ENCODE peak calls at places on chromosomes 13 and 19, in six cellular contexts. One of them, this sample, is unnamed.

GRCh38 chr13:32142956-32143375 is 111.4 kb downstream of the FRY start:
- DNase-seq in fibroblast of pulmonary artery: peak; percentile 74
- DNase-seq in CD4-positive, alpha-beta T cell: no peak
- DNase-seq in A549: peak; percentile 10
- DNase-seq in tibial artery: no peak
- DNase-seq in IMR-90: peak; percentile 52
- DNase-seq in this sample: no peak

GRCh38 chr13:26051231-26052135 is at the start of gene SHISA2:
- DNase-seq in fibroblast of pulmonary artery: peak; percentile 57
- DNase-seq in CD4-positive, alpha-beta T cell: no peak
- DNase-seq in A549: peak; percentile 14
- DNase-seq in tibial artery: no peak
- DNase-seq in IMR-90: peak; percentile 31
- DNase-seq in this sample: peak; percentile 27

GRCh38 chr19:40273469-40274360 is 11.4 kb downstream of the AKT2 start:
- DNase-seq in fibroblast of pulmonary artery: no peak
- DNase-seq in CD4-positive, alpha-beta T cell: no peak
- DNase-seq in A549: no peak
- DNase-seq in tibial artery: peak; percentile 25
- DNase-seq in IMR-90: no peak
- DNase-seq in this sample: no peak

GRCh38 chr13:64158910-64159309 is 2743.3 kb upstream of the PCDH20 start:
- DNase-seq in fibroblast of pulmonary artery: peak; percentile 74
- DNase-seq in CD4-positive, alpha-beta T cell: no peak
- DNase-seq in A549: no peak
- DNase-seq in tibial artery: no peak
- DNase-seq in IMR-90: peak; percentile 41
- DNase-seq in this sample: no peak

GRCh38 chr13:30763786-30764440 is 28.6 kb downstream of the ALOX5AP start:
- DNase-seq in fibroblast of pulmonary artery: peak; percentile 47
- DNase-seq in CD4-positive, alpha-beta T cell: no peak
- DNase-seq in A549: no peak
- DNase-seq in tibial artery: no peak
- DNase-seq in IMR-90: peak; percentile 39
- DNase-seq in this sample: no peak

GRCh38 chr13:99655351-99656091 is 154.2 kb downstream of the TM9SF2 start:
- DNase-seq in fibroblast of pulmonary artery: no peak
- DNase-seq in CD4-positive, alpha-beta T cell: no peak
- DNase-seq in A549: peak; percentile 96
- DNase-seq in tibial artery: no peak
- DNase-seq in IMR-90: peak; percentile 24
- DNase-seq in this sample: no peak

GRCh38 chr19:10419646-10420443 is 493 bp upstream of the PDE4A start:
- DNase-seq in fibroblast of pulmonary artery: peak; percentile 56
- DNase-seq in CD4-positive, alpha-beta T cell: no peak
- DNase-seq in A549: peak; percentile 90
- DNase-seq in tibial artery: no peak
- DNase-seq in IMR-90: peak; percentile 61
- DNase-seq in this sample: no peak

GRCh38 chr13:54913668-54914067 is 1885.1 kb downstream of the OLFM4 start:
- DNase-seq in fibroblast of pulmonary artery: no peak
- DNase-seq in CD4-positive, alpha-beta T cell: no peak
- DNase-seq in A549: no peak
- DNase-seq in tibial artery: no peak
- DNase-seq in IMR-90: no peak
- DNase-seq in this sample: no peak

GRCh38 chr13:30394798-30395191 is 27.5 kb upstream of the UBE2L5 start:
- DNase-seq in fibroblast of pulmonary artery: no peak
- DNase-seq in CD4-positive, alpha-beta T cell: no peak
- DNase-seq in A549: no peak
- DNase-seq in tibial artery: no peak
- DNase-seq in IMR-90: peak; percentile 19
- DNase-seq in this sample: no peak

GRCh38 chr13:112889351-112890290 is 79.4 kb upstream of the MCF2L start:
- DNase-seq in fibroblast of pulmonary artery: no peak
- DNase-seq in CD4-positive, alpha-beta T cell: no peak
- DNase-seq in A549: no peak
- DNase-seq in tibial artery: no peak
- DNase-seq in IMR-90: no peak
- DNase-seq in this sample: no peak

GRCh38 chr13:101449971-101450748 is 2.3 kb upstream of the ITGBL1 start:
- DNase-seq in fibroblast of pulmonary artery: peak; percentile 84
- DNase-seq in CD4-positive, alpha-beta T cell: no peak
- DNase-seq in A549: peak; percentile 81
- DNase-seq in tibial artery: no peak
- DNase-seq in IMR-90: peak; percentile 93
- DNase-seq in this sample: no peak

GRCh38 chr13:65368832-65369231 is 1861.3 kb downstream of the PCDH9 start:
- DNase-seq in fibroblast of pulmonary artery: no peak
- DNase-seq in CD4-positive, alpha-beta T cell: no peak
- DNase-seq in A549: no peak
- DNase-seq in tibial artery: no peak
- DNase-seq in IMR-90: no peak
- DNase-seq in this sample: no peak

GRCh38 chr19:45913874-45914830 is at the start of gene NANOS2:
- DNase-seq in fibroblast of pulmonary artery: peak; percentile 33
- DNase-seq in CD4-positive, alpha-beta T cell: no peak
- DNase-seq in A549: peak; percentile 64
- DNase-seq in tibial artery: no peak
- DNase-seq in IMR-90: no peak
- DNase-seq in this sample: no peak

GRCh38 chr19:16293133-16294085 is 31.2 kb upstream of the KLF2 start:
- DNase-seq in fibroblast of pulmonary artery: peak; percentile 100
- DNase-seq in CD4-positive, alpha-beta T cell: no peak
- DNase-seq in A549: peak; percentile 94
- DNase-seq in tibial artery: peak; percentile 92
- DNase-seq in IMR-90: peak; percentile 99
- DNase-seq in this sample: peak; percentile 67

GRCh38 chr19:58059003-58059671 is at the start of gene ZNF135:
- DNase-seq in fibroblast of pulmonary artery: peak; percentile 77
- DNase-seq in CD4-positive, alpha-beta T cell: peak; percentile 32
- DNase-seq in A549: no peak
- DNase-seq in tibial artery: peak; percentile 94
- DNase-seq in IMR-90: peak; percentile 50
- DNase-seq in this sample: peak; percentile 93

GRCh38 chr13:36293497-36293896 is 4.1 kb downstream of the CCDC169 start:
- DNase-seq in fibroblast of pulmonary artery: no peak
- DNase-seq in CD4-positive, alpha-beta T cell: no peak
- DNase-seq in A549: no peak
- DNase-seq in tibial artery: no peak
- DNase-seq in IMR-90: no peak
- DNase-seq in this sample: no peak

GRCh38 chr19:34588249-34588648 is 88.7 kb downstream of the SCGB2B2 start:
- DNase-seq in fibroblast of pulmonary artery: no peak
- DNase-seq in CD4-positive, alpha-beta T cell: no peak
- DNase-seq in A549: no peak
- DNase-seq in tibial artery: no peak
- DNase-seq in IMR-90: no peak
- DNase-seq in this sample: no peak

GRCh38 chr19:38932425-38933179 is 1.9 kb downstream of the MRPS12 start:
- DNase-seq in fibroblast of pulmonary artery: peak; percentile 68
- DNase-seq in CD4-positive, alpha-beta T cell: no peak
- DNase-seq in A549: peak; percentile 88
- DNase-seq in tibial artery: no peak
- DNase-seq in IMR-90: peak; percentile 44
- DNase-seq in this sample: no peak

GRCh38 chr19:32662186-32662585 is 12.8 kb downstream of the ANKRD27 start:
- DNase-seq in fibroblast of pulmonary artery: peak; percentile 85
- DNase-seq in CD4-positive, alpha-beta T cell: no peak
- DNase-seq in A549: no peak
- DNase-seq in tibial artery: no peak
- DNase-seq in IMR-90: peak; percentile 58
- DNase-seq in this sample: no peak

GRCh38 chr19:38663957-38664502 is 16.6 kb downstream of the ACTN4 start:
- DNase-seq in fibroblast of pulmonary artery: no peak
- DNase-seq in CD4-positive, alpha-beta T cell: no peak
- DNase-seq in A549: no peak
- DNase-seq in tibial artery: peak; percentile 91
- DNase-seq in IMR-90: no peak
- DNase-seq in this sample: peak; percentile 70

GRCh38 chr13:76684336-76684735 is 201.9 kb downstream of the KCTD12 start:
- DNase-seq in fibroblast of pulmonary artery: no peak
- DNase-seq in CD4-positive, alpha-beta T cell: no peak
- DNase-seq in A549: no peak
- DNase-seq in tibial artery: no peak
- DNase-seq in IMR-90: no peak
- DNase-seq in this sample: no peak

GRCh38 chr19:49128545-49129237 is 9.3 kb downstream of the PPFIA3 start:
- DNase-seq in fibroblast of pulmonary artery: no peak
- DNase-seq in CD4-positive, alpha-beta T cell: no peak
- DNase-seq in A549: no peak
- DNase-seq in tibial artery: no peak
- DNase-seq in IMR-90: no peak
- DNase-seq in this sample: no peak

GRCh38 chr19:49130325-49130724 is 11.0 kb downstream of the PPFIA3 start:
- DNase-seq in fibroblast of pulmonary artery: no peak
- DNase-seq in CD4-positive, alpha-beta T cell: no peak
- DNase-seq in A549: no peak
- DNase-seq in tibial artery: no peak
- DNase-seq in IMR-90: no peak
- DNase-seq in this sample: no peak

GRCh38 chr19:49129238-49129583 is 9.9 kb downstream of the PPFIA3 start:
- DNase-seq in fibroblast of pulmonary artery: no peak
- DNase-seq in CD4-positive, alpha-beta T cell: no peak
- DNase-seq in A549: no peak
- DNase-seq in tibial artery: no peak
- DNase-seq in IMR-90: no peak
- DNase-seq in this sample: no peak

GRCh38 chr19:49126575-49126974 is 7.2 kb downstream of the PPFIA3 start:
- DNase-seq in fibroblast of pulmonary artery: no peak
- DNase-seq in CD4-positive, alpha-beta T cell: no peak
- DNase-seq in A549: no peak
- DNase-seq in tibial artery: no peak
- DNase-seq in IMR-90: no peak
- DNase-seq in this sample: no peak

GRCh38 chr19:49127674-49128544 is 8.6 kb downstream of the PPFIA3 start:
- DNase-seq in fibroblast of pulmonary artery: peak; percentile 97
- DNase-seq in CD4-positive, alpha-beta T cell: peak; percentile 94
- DNase-seq in A549: peak; percentile 99
- DNase-seq in tibial artery: peak; percentile 98
- DNase-seq in IMR-90: peak; percentile 95
- DNase-seq in this sample: peak; percentile 95
- TF ChIP-seq CTCF in fibroblast of pulmonary artery: no peak
- TF ChIP-seq CTCF in CD4-positive, alpha-beta T cell: no peak
- TF ChIP-seq CTCF in A549: peak; percentile 13
- TF ChIP-seq CTCF in tibial artery: peak; percentile 20
- TF ChIP-seq CTCF in IMR-90: peak; percentile 26
- TF ChIP-seq CTCF in this sample: peak; percentile 38

GRCh38 chr19:23286477-23286876 is 36.3 kb upstream of the ZNF724 start:
- DNase-seq in fibroblast of pulmonary artery: no peak
- DNase-seq in CD4-positive, alpha-beta T cell: no peak
- DNase-seq in A549: peak; percentile 21
- DNase-seq in tibial artery: no peak
- DNase-seq in IMR-90: no peak
- DNase-seq in this sample: no peak
- TF ChIP-seq CTCF in fibroblast of pulmonary artery: peak; percentile 23
- TF ChIP-seq CTCF in CD4-positive, alpha-beta T cell: peak; percentile 36
- TF ChIP-seq CTCF in A549: no peak
- TF ChIP-seq CTCF in tibial artery: no peak
- TF ChIP-seq CTCF in IMR-90: no peak
- TF ChIP-seq CTCF in this sample: peak; percentile 25

GRCh38 chr13:23859455-23859854 is 29.7 kb downstream of the MIPEP start:
- DNase-seq in fibroblast of pulmonary artery: no peak
- DNase-seq in CD4-positive, alpha-beta T cell: no peak
- DNase-seq in A549: peak; percentile 28
- DNase-seq in tibial artery: no peak
- DNase-seq in IMR-90: no peak
- DNase-seq in this sample: no peak

GRCh38 chr13:23859904-23860303 is 29.3 kb downstream of the MIPEP start:
- DNase-seq in fibroblast of pulmonary artery: no peak
- DNase-seq in CD4-positive, alpha-beta T cell: no peak
- DNase-seq in A549: no peak
- DNase-seq in tibial artery: no peak
- DNase-seq in IMR-90: no peak
- DNase-seq in this sample: no peak

GRCh38 chr13:23855360-23855759 is 33.8 kb downstream of the MIPEP start:
- DNase-seq in fibroblast of pulmonary artery: no peak
- DNase-seq in CD4-positive, alpha-beta T cell: no peak
- DNase-seq in A549: no peak
- DNase-seq in tibial artery: no peak
- DNase-seq in IMR-90: no peak
- DNase-seq in this sample: no peak

GRCh38 chr13:23856008-23856750 is 33.0 kb downstream of the MIPEP start:
- DNase-seq in fibroblast of pulmonary artery: no peak
- DNase-seq in CD4-positive, alpha-beta T cell: no peak
- DNase-seq in A549: no peak
- DNase-seq in tibial artery: no peak
- DNase-seq in IMR-90: no peak
- DNase-seq in this sample: no peak

GRCh38 chr13:23858586-23858985 is 30.6 kb downstream of the MIPEP start:
- DNase-seq in fibroblast of pulmonary artery: no peak
- DNase-seq in CD4-positive, alpha-beta T cell: no peak
- DNase-seq in A549: no peak
- DNase-seq in tibial artery: no peak
- DNase-seq in IMR-90: peak; percentile 43
- DNase-seq in this sample: no peak
- TF ChIP-seq CTCF in fibroblast of pulmonary artery: no peak
- TF ChIP-seq CTCF in CD4-positive, alpha-beta T cell: no peak
- TF ChIP-seq CTCF in A549: no peak
- TF ChIP-seq CTCF in tibial artery: no peak
- TF ChIP-seq CTCF in IMR-90: no peak
- TF ChIP-seq CTCF in this sample: no peak

GRCh38 chr19:28634031-28634328 is 579.0 kb downstream of the UQCRFS1 start:
- DNase-seq in fibroblast of pulmonary artery: no peak
- DNase-seq in CD4-positive, alpha-beta T cell: no peak
- DNase-seq in A549: no peak
- DNase-seq in tibial artery: no peak
- DNase-seq in IMR-90: no peak
- DNase-seq in this sample: no peak
- TF ChIP-seq CTCF in fibroblast of pulmonary artery: no peak
- TF ChIP-seq CTCF in CD4-positive, alpha-beta T cell: no peak
- TF ChIP-seq CTCF in A549: no peak
- TF ChIP-seq CTCF in tibial artery: no peak
- TF ChIP-seq CTCF in IMR-90: no peak
- TF ChIP-seq CTCF in this sample: peak; percentile 12

GRCh38 chr19:51439021-51439465 is 19.2 kb downstream of the SIGLEC8 start:
- DNase-seq in fibroblast of pulmonary artery: peak; percentile 7
- DNase-seq in CD4-positive, alpha-beta T cell: peak; percentile 15
- DNase-seq in A549: no peak
- DNase-seq in tibial artery: no peak
- DNase-seq in IMR-90: no peak
- DNase-seq in this sample: no peak
- TF ChIP-seq CTCF in fibroblast of pulmonary artery: peak; percentile 38
- TF ChIP-seq CTCF in CD4-positive, alpha-beta T cell: peak; percentile 29
- TF ChIP-seq CTCF in A549: no peak
- TF ChIP-seq CTCF in tibial artery: peak; percentile 8
- TF ChIP-seq CTCF in IMR-90: peak; percentile 27
- TF ChIP-seq CTCF in this sample: peak; percentile 39